ENCODE peak calls at places on chromosomes 7 and 10, in six cellular contexts. Z is right lobe of liver, O is cardiac muscle cell, U is heart right ventricle, A is psoas muscle, Y is A549. J is an unnamed sample. For H3K4me1, the result is how much of the 10 kb centered on the place peaks cover.

GRCh38 chr7:41316410-41316809 is 386.5 kb downstream of the INHBA start:
- DNase-seq in O (no peak), Y (no peak), Z (peak), A (no peak), U (no peak), J (no peak)

GRCh38 chr7:19853261-19853832 is 79.9 kb upstream of the TMEM196 start:
- DNase-seq in U (no peak), Y (no peak), A (no peak), O (no peak), Z (no peak), J (no peak)

GRCh38 chr7:131556912-131557457 is 557 bp upstream of the PODXL start:
- DNase-seq in U (no peak), O (no peak), A (no peak), Z (no peak), Y (no peak), J (peak)

GRCh38 chr7:121503039-121503438 is 106.9 kb upstream of the FAM3C start:
- DNase-seq in A (no peak), O (no peak), Z (no peak), Y (no peak), U (no peak), J (no peak)

GRCh38 chr7:81478664-81479063 is 291.2 kb downstream of the HGF start:
- DNase-seq in Y (no peak), A (no peak), O (no peak), Z (no peak), U (no peak), J (peak)

GRCh38 chr7:47561715-47562446 is 20.0 kb downstream of the TNS3 start:
- DNase-seq in Y (no peak), Z (no peak), A (no peak), O (no peak), U (no peak), J (no peak)

GRCh38 chr7:27143950-27144798 is 693 bp upstream of the HOXA5 start:
- DNase-seq in U (no peak), Y (no peak), A (peak), O (no peak), Z (no peak), J (no peak)

GRCh38 chr7:118731854-118732253 is 507.4 kb downstream of the ANKRD7 start:
- DNase-seq in A (no peak), Z (no peak), Y (no peak), O (no peak), U (no peak), J (no peak)

GRCh38 chr7:16651391-16652254 is 5.6 kb downstream of the BZW2 start:
- DNase-seq in U (no peak), Z (no peak), O (peak), A (no peak), Y (no peak), J (no peak)

GRCh38 chr10:112711366-112711765 is 238.7 kb upstream of the TCF7L2 start:
- DNase-seq in Y (no peak), A (no peak), O (no peak), Z (no peak), U (no peak), J (no peak)

GRCh38 chr10:131477457-131478205 is 166.1 kb upstream of the TCERG1L start:
- DNase-seq in Y (no peak), Z (peak), A (no peak), O (no peak), U (no peak), J (no peak)

GRCh38 chr10:106573106-106573505 is 591.4 kb downstream of the SORCS1 start:
- DNase-seq in U (no peak), O (no peak), Y (no peak), Z (no peak), A (no peak), J (no peak)

GRCh38 chr10:84540617-84541288 is 212.4 kb downstream of the CCSER2 start:
- DNase-seq in O (peak), Z (peak), U (peak), Y (peak), A (peak), J (peak)

GRCh38 chr7:135862586-135863361 is 114.2 kb upstream of the FAM180A start:
- DNase-seq in Z (no peak), U (no peak), A (no peak), O (peak), Y (no peak), J (no peak)

GRCh38 chr7:149799397-149800168 is 26.2 kb upstream of the ZNF467 start:
- DNase-seq in O (peak), Y (no peak), U (no peak), Z (no peak), A (no peak), J (peak)

GRCh38 chr10:79948976-79949722 is at the start of gene SFTPD:
- DNase-seq in Y (no peak), Z (no peak), U (no peak), A (no peak), O (no peak), J (no peak)

GRCh38 chr7:1842321-1843221 is 172.5 kb downstream of the ELFN1 start:
- DNase-seq in O (peak), Y (no peak), Z (peak), A (peak), U (no peak), J (no peak)

GRCh38 chr10:98225000-98225399 is 43.0 kb downstream of the LOXL4 start:
- DNase-seq in A (no peak), O (no peak), Z (no peak), U (no peak), Y (no peak), J (no peak)

GRCh38 chr10:111209666-111210065 is 132.8 kb downstream of the ADRA2A start:
- DNase-seq in A (no peak), U (no peak), Y (no peak), O (no peak), Z (no peak), J (no peak)

GRCh38 chr7:585229-585711 is 65.6 kb upstream of the PDGFA start:
- DNase-seq in Z (no peak), A (no peak), O (no peak), Y (no peak), U (no peak), J (no peak)

GRCh38 chr7:83415840-83416239 is 233.1 kb downstream of the SEMA3E start:
- DNase-seq in U (no peak), Z (no peak), A (no peak), O (no peak), Y (no peak), J (no peak)

GRCh38 chr10:76700241-76700640 is 937.4 kb downstream of the KCNMA1 start:
- DNase-seq in Y (no peak), U (no peak), O (no peak), Z (no peak), A (no peak), J (no peak)

GRCh38 chr7:111082351-111082750 is 8.6 kb upstream of the LRRN3 start:
- DNase-seq in U (no peak), Y (no peak), A (no peak), O (no peak), Z (no peak), J (no peak)

GRCh38 chr7:90119178-90119971 is 34.9 kb upstream of the STEAP1 start:
- DNase-seq in Z (peak), O (peak), A (peak), Y (no peak), U (peak), J (peak)

GRCh38 chr7:138663741-138664710 is 37.1 kb downstream of the SVOPL start:
- DNase-seq in A (peak), Z (no peak), O (peak), U (no peak), Y (no peak), J (peak)

GRCh38 chr7:140485463-140486265 is 6.4 kb upstream of the MKRN1 start:
- DNase-seq in U (no peak), Y (no peak), O (no peak), Z (no peak), A (peak), J (no peak)

GRCh38 chr7:1169409-1170368 is 9.7 kb upstream of the ZFAND2A start:
- DNase-seq in O (peak), A (peak), Y (peak), U (peak), Z (peak), J (peak)

GRCh38 chr7:44284216-44284615 is 41.2 kb downstream of the CAMK2B start:
- DNase-seq in A (peak), Z (peak), O (no peak), Y (no peak), U (no peak), J (no peak)

GRCh38 chr10:19832624-19833507 is 16.6 kb downstream of the PLXDC2 start:
- DNase-seq in Z (no peak), Y (no peak), U (no peak), A (no peak), O (peak), J (no peak)
- H3K4me3 ChIP-seq in Z (no peak), Y (no peak), U (no peak), A (no peak), O (no peak), J (no peak)

GRCh38 chr10:73887038-73888015 is 13.0 kb upstream of the CAMK2G start:
- DNase-seq in U (peak), Z (no peak), A (peak), O (no peak), Y (peak), J (peak)
- TF ChIP-seq CTCF in U (no peak), Z (no peak), A (no peak), O (peak), Y (no peak), J (no peak)

GRCh38 chr10:95646160-95646559 is 10.4 kb downstream of the ALDH18A1 start:
- DNase-seq in O (no peak), Z (no peak), A (no peak), Y (no peak), U (no peak), J (no peak)
- H3K4me1 ChIP-seq in O (under half), Z (under half), A (under half), Y (under half), U (under half), J (under half)

GRCh38 chr10:122152544-122152943 is 118.6 kb upstream of the BTBD16 start:
- DNase-seq in Y (no peak), Z (no peak), A (peak), U (peak), O (no peak), J (no peak)

GRCh38 chr10:122147731-122148130 is 123.4 kb upstream of the BTBD16 start:
- DNase-seq in U (no peak), Z (no peak), Y (no peak), A (no peak), O (no peak), J (no peak)

GRCh38 chr10:122151121-122151694 is 119.9 kb upstream of the BTBD16 start:
- DNase-seq in A (no peak), Y (no peak), U (no peak), O (no peak), Z (no peak), J (no peak)

GRCh38 chr10:122149138-122149606 is 121.9 kb upstream of the BTBD16 start:
- DNase-seq in A (peak), Z (no peak), Y (no peak), U (peak), O (peak), J (no peak)

GRCh38 chr10:122149607-122150505 is 121.2 kb upstream of the BTBD16 start:
- DNase-seq in U (peak), O (no peak), A (peak), Y (no peak), Z (no peak), J (no peak)
- H3K4me3 ChIP-seq in U (peak), O (no peak), A (no peak), Y (no peak), Z (no peak), J (no peak)

DNA sequence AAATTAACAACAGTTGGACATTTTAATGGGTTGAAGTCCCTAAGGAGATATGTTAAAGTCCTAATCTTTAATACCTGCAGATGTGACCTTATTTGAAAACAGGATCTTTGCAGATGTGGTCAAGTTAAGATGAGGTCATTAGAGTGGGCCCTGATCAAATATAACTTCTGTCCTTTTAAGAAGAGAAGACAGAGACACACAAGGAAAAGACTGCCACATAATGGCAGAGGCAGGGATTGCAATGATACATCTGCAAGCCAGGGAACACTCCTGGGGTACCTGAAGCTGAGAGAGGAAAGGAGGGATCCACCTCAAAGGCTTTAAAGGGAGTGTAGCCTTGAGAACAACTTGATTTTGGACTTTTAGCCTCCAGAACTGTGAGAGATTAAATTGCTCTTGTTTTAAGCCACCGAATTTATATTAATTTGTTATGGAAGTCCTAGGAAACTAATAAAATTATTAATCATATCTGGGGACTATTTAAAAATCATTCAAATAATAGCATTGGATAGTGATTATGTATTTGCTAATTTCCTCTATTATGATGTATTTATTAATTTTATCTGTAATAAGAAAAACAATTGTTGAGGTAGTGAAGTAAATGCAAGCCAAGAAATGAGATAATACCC is 700.0 kb upstream of the PCDH15 start:
- DNase-seq in O (peak), U (peak), A (no peak), Y (no peak), Z (no peak), J (no peak)
- TF ChIP-seq CTCF in O (peak), U (peak), A (peak), Y (peak), Z (peak), J (no peak)